ENCODE peak calls at places on chromosomes 3 and 15, in four cellular contexts. I is neuronal stem cell, U is H9, P is trophoblast cell. Y is an unnamed sample. For H3K4me1, the result is how much of the 10 kb centered on the place peaks cover.

GRCh38 chr3:188205992-188206416 is 52.0 kb downstream of the LPP start:
- DNase-seq in P (peak), U (peak), I (no peak), Y (no peak)

GRCh38 chr3:13162550-13163320 is 89.5 kb upstream of the IQSEC1 start:
- DNase-seq in P (no peak), I (no peak), U (peak), Y (no peak)

GRCh38 chr3:124504332-124505059 is 225.8 kb upstream of the UMPS start:
- DNase-seq in P (no peak), I (no peak), U (no peak), Y (no peak)

GRCh38 chr3:14170569-14171159 is 7.7 kb downstream of the XPC start:
- DNase-seq in U (no peak), P (peak), I (no peak), Y (no peak)

GRCh38 chr15:73296621-73297353 is 72.0 kb downstream of the HCN4 start:
- DNase-seq in U (no peak), I (no peak), P (no peak), Y (no peak)

GRCh38 chr3:13840456-13840855 is 39.4 kb downstream of the WNT7A start:
- DNase-seq in U (no peak), I (no peak), P (no peak), Y (no peak)

GRCh38 chr3:129398803-129399144 is 29.7 kb downstream of the EFCAB12 start:
- DNase-seq in U (no peak), P (peak), I (no peak), Y (peak)

GRCh38 chr3:89332311-89333159 is 225.1 kb downstream of the EPHA3 start:
- DNase-seq in I (no peak), P (no peak), U (peak), Y (peak)

GRCh38 chr15:101250931-101251829 is 668 bp downstream of the CHSY1 start:
- DNase-seq in U (no peak), I (no peak), P (peak), Y (peak)
- H3K4me1 ChIP-seq in U (under half), I (under half), P (under half), Y (under half)

GRCh38 chr3:194996746-194997145 is 274.2 kb downstream of the XXYLT1 start:
- DNase-seq in P (no peak), I (no peak), U (peak), Y (no peak)
- H2AK5ac ChIP-seq in P (no peak), I (no peak), U (no peak), Y (no peak)

GRCh38 chr15:98611031-98611430 is 37.3 kb upstream of the IGF1R start:
- DNase-seq in P (no peak), I (no peak), U (no peak), Y (no peak)

GRCh38 chr15:98612490-98613110 is 35.7 kb upstream of the IGF1R start:
- DNase-seq in P (no peak), U (no peak), I (no peak), Y (no peak)

GRCh38 chr15:98604983-98605382 is 43.4 kb upstream of the IGF1R start:
- DNase-seq in P (no peak), I (no peak), U (no peak), Y (no peak)

GRCh38 chr15:98611808-98612207 is 36.5 kb upstream of the IGF1R start:
- DNase-seq in I (no peak), P (no peak), U (no peak), Y (no peak)

DNA sequence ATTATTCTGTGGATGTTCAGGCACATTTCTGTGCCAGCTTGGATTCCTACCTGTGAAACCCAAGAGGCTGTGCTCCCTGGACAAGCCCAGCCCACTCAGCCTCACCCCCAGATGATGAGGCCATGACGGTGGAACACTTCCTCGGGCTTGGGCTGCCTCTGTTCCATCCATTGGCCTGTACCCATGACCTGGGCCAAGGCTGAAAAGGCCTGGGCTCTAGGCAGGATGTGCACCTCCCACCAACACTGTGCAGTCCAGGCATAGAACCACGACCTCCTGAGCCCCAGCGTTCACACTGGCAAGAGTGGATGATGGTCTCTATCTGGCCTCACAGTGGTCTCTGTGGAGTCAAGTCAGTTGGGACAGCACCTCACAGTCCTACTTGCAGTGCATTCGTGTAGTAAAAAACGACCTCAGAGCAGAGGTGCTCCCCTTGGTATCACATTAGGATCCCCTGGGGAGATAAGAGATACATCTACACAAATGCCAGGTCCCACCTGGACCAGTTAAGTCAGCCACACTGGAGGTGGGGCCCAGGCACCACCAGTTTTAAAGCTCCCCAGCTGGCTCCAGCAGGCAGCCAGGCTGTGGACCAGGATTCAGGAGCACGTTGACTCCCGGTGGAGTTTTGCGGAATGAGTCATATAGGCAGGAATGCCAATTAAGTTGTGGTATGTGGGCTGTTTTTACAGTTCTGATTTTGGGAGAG is 39.0 kb upstream of the IGF1R start:
- DNase-seq in U (peak), P (peak), I (no peak), Y (peak)
- H2BK12ac ChIP-seq in U (no peak), P (peak), I (peak), Y (no peak)

GRCh38 chr3:150871192-150871591 is 34.0 kb downstream of the MINDY4B start:
- DNase-seq in P (peak), I (no peak), U (no peak), Y (peak)

GRCh38 chr3:150870406-150870805 is 34.8 kb downstream of the MINDY4B start:
- DNase-seq in P (peak), U (no peak), I (no peak), Y (peak)

DNA sequence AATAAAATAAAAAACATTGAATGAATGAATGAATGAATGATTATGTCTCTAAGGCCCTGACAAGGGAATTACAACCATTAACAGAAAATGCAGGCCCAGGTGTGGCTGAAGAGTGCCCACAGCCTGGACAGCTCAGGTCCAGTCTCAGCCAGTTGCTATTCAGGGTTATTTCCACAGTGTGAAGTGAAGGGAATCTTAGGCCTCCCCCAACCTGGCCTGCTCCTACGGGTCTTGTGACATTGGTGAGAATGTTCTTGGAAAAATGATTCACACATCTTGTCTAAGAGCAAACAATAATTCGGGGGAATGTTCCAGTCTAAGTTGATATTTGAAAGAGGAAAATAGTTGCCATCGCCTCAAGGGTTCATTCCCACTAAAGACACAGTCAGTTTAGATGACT is 37.0 kb downstream of the MINDY4B start:
- DNase-seq in U (no peak), P (peak), I (no peak), Y (no peak)
- H3K4me1 ChIP-seq in U (under half), P (under half), I (under half), Y (under half)

GRCh38 chr3:51669241-51670052 is 1.6 kb upstream of the TEX264 start:
- DNase-seq in I (peak), U (peak), P (peak), Y (peak)

GRCh38 chr3:51671090-51672082 is at the start of gene TEX264:
- DNase-seq in P (peak), I (peak), U (peak), Y (peak)

GRCh38 chr3:51672083-51672475 is 1.0 kb downstream of the TEX264 start:
- DNase-seq in U (no peak), P (no peak), I (no peak), Y (no peak)

GRCh38 chr3:51670053-51670666 is 892 bp upstream of the TEX264 start:
- DNase-seq in I (no peak), U (no peak), P (peak), Y (no peak)

GRCh38 chr3:51670711-51671089 is 352 bp upstream of the TEX264 start:
- DNase-seq in P (no peak), U (no peak), I (no peak), Y (no peak)
- H2AK5ac ChIP-seq in P (no peak), U (no peak), I (no peak), Y (peak)

DNA sequence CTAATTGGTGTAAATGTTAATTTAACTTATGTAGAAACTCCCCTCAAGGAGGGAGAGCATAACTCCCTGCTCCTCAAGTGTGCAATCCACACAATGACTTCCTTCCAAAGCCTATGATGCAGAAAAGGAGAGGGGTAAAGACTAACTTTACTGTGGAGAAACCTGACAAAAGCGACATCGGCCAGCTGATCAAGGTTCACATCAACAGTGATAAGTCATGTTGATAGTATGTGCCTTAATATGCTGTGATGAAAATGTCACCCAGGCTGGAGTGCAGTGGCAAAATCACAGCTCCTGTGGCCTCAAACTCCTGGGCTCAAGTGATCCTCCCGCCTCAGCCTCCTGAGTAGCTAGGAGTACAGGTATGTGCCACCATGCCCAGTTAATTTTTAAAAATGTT is 76.5 kb downstream of the TFDP2 start:
- DNase-seq in P (no peak), I (no peak), U (no peak), Y (no peak)
- H2BK12ac ChIP-seq in P (no peak), I (no peak), U (no peak), Y (no peak)

GRCh38 chr3:51680196-51680595 is 9.1 kb downstream of the TEX264 start:
- DNase-seq in U (no peak), P (no peak), I (no peak), Y (no peak)
- H3K4me1 ChIP-seq in U (under half), P (under half), I (under half), Y (under half)

GRCh38 chr3:60757724-60758123 is 493.5 kb downstream of the FHIT start:
- DNase-seq in U (no peak), I (no peak), P (no peak), Y (no peak)
- H2AK5ac ChIP-seq in U (no peak), I (peak), P (peak), Y (no peak)

DNA sequence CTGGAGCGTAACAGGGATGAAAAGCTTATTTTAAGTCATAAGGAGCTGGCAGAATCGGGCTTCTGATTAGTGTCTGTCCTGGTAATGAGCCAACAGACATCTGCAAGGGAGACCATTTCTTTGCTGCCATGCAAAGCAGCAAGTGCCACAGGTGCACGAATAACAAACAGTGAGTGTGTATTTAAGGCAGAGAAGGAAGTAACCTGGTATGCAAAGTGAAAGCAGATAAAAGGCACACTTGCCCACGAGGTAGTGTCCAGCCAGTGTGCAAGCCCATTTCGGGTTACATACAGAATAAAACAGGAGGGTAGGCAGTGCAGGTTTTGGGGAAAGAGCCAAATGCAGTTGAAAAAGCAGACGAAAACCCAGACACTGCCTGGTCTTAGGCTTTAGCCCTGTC is 1153.7 kb downstream of the SI start:
- DNase-seq in I (no peak), P (no peak), U (no peak), Y (no peak)
- H2BK12ac ChIP-seq in I (no peak), P (no peak), U (no peak), Y (no peak)

GRCh38 chr15:52782514-52782913 is 7.6 kb downstream of the ONECUT1 start:
- DNase-seq in P (no peak), I (no peak), U (no peak), Y (no peak)
- H3K4me1 ChIP-seq in P (under half), I (under half), U (under half), Y (under half)

Y was measured in mesenchymal stem cell.